ENCODE peak calls at places on chromosome 16, in eight cellular contexts. One of them, this sample, is unnamed.

GRCh38 chr16:30491744-30492308 is 19.3 kb downstream of the ITGAL start:
- DNase-seq in choroid plexus epithelial cell: peak
- DNase-seq in cardiac fibroblast: peak
- DNase-seq in lower leg skin: no peak
- DNase-seq in GM12865: no peak
- DNase-seq in breast epithelium: peak
- DNase-seq in CD4-positive, alpha-beta T cell: no peak
- DNase-seq in HL-60: peak
- DNase-seq in this sample: peak

GRCh38 chr16:66278604-66279262 is 87.8 kb upstream of the CDH5 start:
- DNase-seq in CD4-positive, alpha-beta T cell: no peak
- DNase-seq in HL-60: no peak
- DNase-seq in cardiac fibroblast: no peak
- DNase-seq in GM12865: no peak
- DNase-seq in choroid plexus epithelial cell: no peak
- DNase-seq in lower leg skin: peak
- DNase-seq in breast epithelium: no peak
- DNase-seq in this sample: no peak

GRCh38 chr16:88810166-88810867 is 1.4 kb downstream of the APRT start:
- DNase-seq in CD4-positive, alpha-beta T cell: no peak
- DNase-seq in GM12865: peak
- DNase-seq in breast epithelium: no peak
- DNase-seq in cardiac fibroblast: no peak
- DNase-seq in choroid plexus epithelial cell: no peak
- DNase-seq in HL-60: peak
- DNase-seq in lower leg skin: no peak
- DNase-seq in this sample: no peak

GRCh38 chr16:12228607-12229499 is 252.3 kb downstream of the SNX29 start:
- DNase-seq in cardiac fibroblast: peak
- DNase-seq in breast epithelium: peak
- DNase-seq in CD4-positive, alpha-beta T cell: no peak
- DNase-seq in GM12865: peak
- DNase-seq in lower leg skin: peak
- DNase-seq in HL-60: peak
- DNase-seq in choroid plexus epithelial cell: peak
- DNase-seq in this sample: peak

GRCh38 chr16:75624921-75625334 is 1.8 kb upstream of the ADAT1 start:
- DNase-seq in HL-60: no peak
- DNase-seq in lower leg skin: no peak
- DNase-seq in GM12865: no peak
- DNase-seq in CD4-positive, alpha-beta T cell: no peak
- DNase-seq in choroid plexus epithelial cell: peak
- DNase-seq in breast epithelium: no peak
- DNase-seq in cardiac fibroblast: peak
- DNase-seq in this sample: peak

GRCh38 chr16:4689091-4689671 is 4.2 kb upstream of the NUDT16L1 start:
- DNase-seq in cardiac fibroblast: no peak
- DNase-seq in CD4-positive, alpha-beta T cell: no peak
- DNase-seq in GM12865: no peak
- DNase-seq in breast epithelium: no peak
- DNase-seq in choroid plexus epithelial cell: no peak
- DNase-seq in HL-60: no peak
- DNase-seq in lower leg skin: peak
- DNase-seq in this sample: no peak

GRCh38 chr16:15708096-15708495 is 58.1 kb downstream of the NDE1 start:
- DNase-seq in choroid plexus epithelial cell: peak
- DNase-seq in CD4-positive, alpha-beta T cell: no peak
- DNase-seq in HL-60: no peak
- DNase-seq in lower leg skin: no peak
- DNase-seq in cardiac fibroblast: peak
- DNase-seq in breast epithelium: no peak
- DNase-seq in GM12865: no peak
- DNase-seq in this sample: no peak

GRCh38 chr16:85800321-85800669 is 800 bp downstream of the COX4I1 start:
- DNase-seq in GM12865: peak
- DNase-seq in breast epithelium: no peak
- DNase-seq in cardiac fibroblast: no peak
- DNase-seq in HL-60: no peak
- DNase-seq in CD4-positive, alpha-beta T cell: no peak
- DNase-seq in choroid plexus epithelial cell: no peak
- DNase-seq in lower leg skin: no peak
- DNase-seq in this sample: peak

GRCh38 chr16:66287416-66287815 is 79.1 kb upstream of the CDH5 start:
- DNase-seq in cardiac fibroblast: no peak
- DNase-seq in GM12865: no peak
- DNase-seq in HL-60: no peak
- DNase-seq in lower leg skin: peak
- DNase-seq in choroid plexus epithelial cell: no peak
- DNase-seq in breast epithelium: no peak
- DNase-seq in CD4-positive, alpha-beta T cell: peak
- DNase-seq in this sample: no peak

GRCh38 chr16:12081048-12081404 is 104.5 kb downstream of the SNX29 start:
- DNase-seq in lower leg skin: peak
- DNase-seq in breast epithelium: no peak
- DNase-seq in GM12865: no peak
- DNase-seq in cardiac fibroblast: no peak
- DNase-seq in CD4-positive, alpha-beta T cell: peak
- DNase-seq in choroid plexus epithelial cell: no peak
- DNase-seq in HL-60: no peak
- DNase-seq in this sample: no peak

GRCh38 chr16:181668-182021 is 1.4 kb downstream of the HBQ1 start:
- DNase-seq in breast epithelium: no peak
- DNase-seq in GM12865: no peak
- DNase-seq in cardiac fibroblast: peak
- DNase-seq in lower leg skin: no peak
- DNase-seq in HL-60: no peak
- DNase-seq in CD4-positive, alpha-beta T cell: no peak
- DNase-seq in choroid plexus epithelial cell: peak
- DNase-seq in this sample: no peak

GRCh38 chr16:85955566-85955965 is 56.6 kb downstream of the IRF8 start:
- DNase-seq in CD4-positive, alpha-beta T cell: no peak
- DNase-seq in cardiac fibroblast: no peak
- DNase-seq in breast epithelium: no peak
- DNase-seq in lower leg skin: no peak
- DNase-seq in HL-60: no peak
- DNase-seq in GM12865: peak
- DNase-seq in choroid plexus epithelial cell: no peak
- DNase-seq in this sample: no peak

GRCh38 chr16:84357191-84357651 is 11.1 kb upstream of the ATP2C2 start:
- DNase-seq in breast epithelium: no peak
- DNase-seq in choroid plexus epithelial cell: peak
- DNase-seq in lower leg skin: no peak
- DNase-seq in HL-60: peak
- DNase-seq in CD4-positive, alpha-beta T cell: no peak
- DNase-seq in cardiac fibroblast: no peak
- DNase-seq in GM12865: no peak
- DNase-seq in this sample: peak

GRCh38 chr16:27769561-27770222 is 219.7 kb downstream of the KATNIP start:
- DNase-seq in choroid plexus epithelial cell: peak
- DNase-seq in lower leg skin: no peak
- DNase-seq in CD4-positive, alpha-beta T cell: no peak
- DNase-seq in HL-60: no peak
- DNase-seq in GM12865: no peak
- DNase-seq in cardiac fibroblast: peak
- DNase-seq in breast epithelium: peak
- DNase-seq in this sample: peak

GRCh38 chr16:89410794-89411309 is 79.5 kb downstream of the ANKRD11 start:
- DNase-seq in choroid plexus epithelial cell: peak
- DNase-seq in CD4-positive, alpha-beta T cell: no peak
- DNase-seq in cardiac fibroblast: peak
- DNase-seq in HL-60: no peak
- DNase-seq in lower leg skin: no peak
- DNase-seq in GM12865: no peak
- DNase-seq in breast epithelium: peak
- DNase-seq in this sample: peak

GRCh38 chr16:19879241-19879792 is 5.3 kb downstream of the GPRC5B start:
- DNase-seq in GM12865: no peak
- DNase-seq in CD4-positive, alpha-beta T cell: no peak
- DNase-seq in lower leg skin: no peak
- DNase-seq in breast epithelium: peak
- DNase-seq in cardiac fibroblast: no peak
- DNase-seq in choroid plexus epithelial cell: peak
- DNase-seq in HL-60: no peak
- DNase-seq in this sample: peak

GRCh38 chr16:85935957-85936760 is 37.2 kb downstream of the IRF8 start:
- DNase-seq in HL-60: peak
- DNase-seq in cardiac fibroblast: no peak
- DNase-seq in lower leg skin: no peak
- DNase-seq in choroid plexus epithelial cell: peak
- DNase-seq in CD4-positive, alpha-beta T cell: peak
- DNase-seq in GM12865: peak
- DNase-seq in breast epithelium: no peak
- DNase-seq in this sample: no peak

GRCh38 chr16:22005746-22006145 is 2.2 kb upstream of the MOSMO start:
- DNase-seq in HL-60: no peak
- DNase-seq in breast epithelium: no peak
- DNase-seq in lower leg skin: no peak
- DNase-seq in cardiac fibroblast: no peak
- DNase-seq in choroid plexus epithelial cell: no peak
- DNase-seq in CD4-positive, alpha-beta T cell: no peak
- DNase-seq in GM12865: no peak
- DNase-seq in this sample: no peak

GRCh38 chr16:29791845-29792797 is 1.6 kb downstream of the KIF22 start:
- DNase-seq in CD4-positive, alpha-beta T cell: no peak
- DNase-seq in choroid plexus epithelial cell: no peak
- DNase-seq in HL-60: no peak
- DNase-seq in lower leg skin: no peak
- DNase-seq in GM12865: no peak
- DNase-seq in breast epithelium: no peak
- DNase-seq in cardiac fibroblast: no peak
- DNase-seq in this sample: no peak

GRCh38 chr16:19559242-19559910 is 3.9 kb downstream of the VPS35L start:
- DNase-seq in HL-60: peak
- DNase-seq in lower leg skin: peak
- DNase-seq in GM12865: peak
- DNase-seq in cardiac fibroblast: peak
- DNase-seq in choroid plexus epithelial cell: peak
- DNase-seq in breast epithelium: no peak
- DNase-seq in CD4-positive, alpha-beta T cell: no peak
- DNase-seq in this sample: peak

GRCh38 chr16:11913425-11914079 is 2.2 kb downstream of the GSPT1 start:
- DNase-seq in CD4-positive, alpha-beta T cell: no peak
- DNase-seq in GM12865: peak
- DNase-seq in HL-60: peak
- DNase-seq in lower leg skin: no peak
- DNase-seq in breast epithelium: no peak
- DNase-seq in choroid plexus epithelial cell: no peak
- DNase-seq in cardiac fibroblast: no peak
- DNase-seq in this sample: peak

GRCh38 chr16:2838928-2839327 is 8.8 kb downstream of the ZG16B start:
- DNase-seq in lower leg skin: no peak
- DNase-seq in choroid plexus epithelial cell: peak
- DNase-seq in CD4-positive, alpha-beta T cell: peak
- DNase-seq in HL-60: peak
- DNase-seq in breast epithelium: peak
- DNase-seq in cardiac fibroblast: peak
- DNase-seq in GM12865: peak
- DNase-seq in this sample: peak
- TF ChIP-seq CTCF in lower leg skin: no peak
- TF ChIP-seq CTCF in choroid plexus epithelial cell: peak
- TF ChIP-seq CTCF in CD4-positive, alpha-beta T cell: peak
- TF ChIP-seq CTCF in HL-60: peak
- TF ChIP-seq CTCF in breast epithelium: no peak
- TF ChIP-seq CTCF in cardiac fibroblast: peak
- TF ChIP-seq CTCF in GM12865: peak
- TF ChIP-seq CTCF in this sample: peak

GRCh38 chr16:54651851-54652770 is 278.6 kb upstream of the IRX5 start:
- DNase-seq in breast epithelium: no peak
- DNase-seq in GM12865: no peak
- DNase-seq in lower leg skin: no peak
- DNase-seq in choroid plexus epithelial cell: no peak
- DNase-seq in cardiac fibroblast: no peak
- DNase-seq in HL-60: peak
- DNase-seq in CD4-positive, alpha-beta T cell: no peak
- DNase-seq in this sample: no peak

GRCh38 chr16:54657709-54658102 is 273.0 kb upstream of the IRX5 start:
- DNase-seq in cardiac fibroblast: no peak
- DNase-seq in GM12865: no peak
- DNase-seq in breast epithelium: no peak
- DNase-seq in CD4-positive, alpha-beta T cell: no peak
- DNase-seq in choroid plexus epithelial cell: peak
- DNase-seq in lower leg skin: no peak
- DNase-seq in HL-60: no peak
- DNase-seq in this sample: no peak

GRCh38 chr16:54657058-54657708 is 273.5 kb upstream of the IRX5 start:
- DNase-seq in breast epithelium: peak
- DNase-seq in cardiac fibroblast: peak
- DNase-seq in lower leg skin: no peak
- DNase-seq in HL-60: no peak
- DNase-seq in CD4-positive, alpha-beta T cell: no peak
- DNase-seq in choroid plexus epithelial cell: peak
- DNase-seq in GM12865: no peak
- DNase-seq in this sample: peak

GRCh38 chr16:54654429-54654828 is 276.2 kb upstream of the IRX5 start:
- DNase-seq in GM12865: no peak
- DNase-seq in HL-60: no peak
- DNase-seq in lower leg skin: no peak
- DNase-seq in cardiac fibroblast: no peak
- DNase-seq in choroid plexus epithelial cell: no peak
- DNase-seq in CD4-positive, alpha-beta T cell: no peak
- DNase-seq in breast epithelium: no peak
- DNase-seq in this sample: no peak

GRCh38 chr16:54655171-54655590 is 275.5 kb upstream of the IRX5 start:
- DNase-seq in GM12865: no peak
- DNase-seq in CD4-positive, alpha-beta T cell: no peak
- DNase-seq in cardiac fibroblast: peak
- DNase-seq in choroid plexus epithelial cell: peak
- DNase-seq in breast epithelium: no peak
- DNase-seq in HL-60: no peak
- DNase-seq in lower leg skin: no peak
- DNase-seq in this sample: no peak
- TF ChIP-seq CTCF in GM12865: no peak
- TF ChIP-seq CTCF in CD4-positive, alpha-beta T cell: no peak
- TF ChIP-seq CTCF in cardiac fibroblast: no peak
- TF ChIP-seq CTCF in choroid plexus epithelial cell: no peak
- TF ChIP-seq CTCF in breast epithelium: no peak
- TF ChIP-seq CTCF in HL-60: no peak
- TF ChIP-seq CTCF in lower leg skin: no peak
- TF ChIP-seq CTCF in this sample: no peak

DNA sequence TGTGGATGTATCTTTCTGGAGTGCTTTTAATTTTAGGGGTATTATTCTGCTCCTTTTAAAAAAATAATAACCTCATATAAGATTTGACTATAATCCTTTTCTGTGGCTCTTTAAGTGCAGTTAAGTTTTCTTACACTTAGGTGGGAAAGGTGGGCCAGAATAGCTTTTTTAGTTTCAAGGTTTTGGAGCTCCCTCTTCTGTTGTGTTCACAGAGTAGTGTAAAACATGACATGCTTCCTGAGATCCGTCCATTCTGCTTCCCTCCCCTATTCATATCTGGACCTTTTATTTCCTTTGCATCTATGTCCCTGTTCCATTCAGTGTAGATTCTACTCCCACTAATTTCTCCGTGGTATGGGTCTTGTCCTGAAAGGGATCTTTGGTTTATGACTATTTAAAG is 12.8 kb downstream of the LRRC36 start:
- DNase-seq in breast epithelium: no peak
- DNase-seq in choroid plexus epithelial cell: peak
- DNase-seq in lower leg skin: no peak
- DNase-seq in cardiac fibroblast: peak
- DNase-seq in GM12865: peak
- DNase-seq in CD4-positive, alpha-beta T cell: no peak
- DNase-seq in HL-60: no peak
- DNase-seq in this sample: peak
- TF ChIP-seq CTCF in breast epithelium: no peak
- TF ChIP-seq CTCF in choroid plexus epithelial cell: peak
- TF ChIP-seq CTCF in lower leg skin: no peak
- TF ChIP-seq CTCF in cardiac fibroblast: peak
- TF ChIP-seq CTCF in GM12865: peak
- TF ChIP-seq CTCF in CD4-positive, alpha-beta T cell: no peak
- TF ChIP-seq CTCF in HL-60: no peak
- TF ChIP-seq CTCF in this sample: peak

GRCh38 chr16:47660540-47660939 is 199.4 kb downstream of the PHKB start:
- DNase-seq in HL-60: peak
- DNase-seq in CD4-positive, alpha-beta T cell: no peak
- DNase-seq in breast epithelium: no peak
- DNase-seq in GM12865: no peak
- DNase-seq in lower leg skin: no peak
- DNase-seq in cardiac fibroblast: no peak
- DNase-seq in choroid plexus epithelial cell: no peak
- DNase-seq in this sample: no peak
- TF ChIP-seq CTCF in HL-60: no peak
- TF ChIP-seq CTCF in CD4-positive, alpha-beta T cell: no peak
- TF ChIP-seq CTCF in breast epithelium: no peak
- TF ChIP-seq CTCF in GM12865: no peak
- TF ChIP-seq CTCF in lower leg skin: no peak
- TF ChIP-seq CTCF in cardiac fibroblast: no peak
- TF ChIP-seq CTCF in choroid plexus epithelial cell: peak
- TF ChIP-seq CTCF in this sample: no peak

This sample was measured in HFFc6.